ENCODE peak calls at places on chromosomes 12 and 14, in seven cellular contexts. B is adipocyte, V is neuronal stem cell, R is BE2C, I is lung, Q is neural progenitor cell, W is esophagus squamous epithelium. X is an unnamed sample.

GRCh38 chr14:103398427-103399195 is 13.4 kb downstream of the MARK3 start:
- DNase-seq in B (peak; percentile 72), V (no peak), R (no peak), I (no peak), Q (no peak), W (no peak), X (no peak)

GRCh38 chr12:123714302-123714627 is 2.1 kb downstream of the ATP6V0A2 start:
- DNase-seq in B (no peak), V (no peak), R (no peak), I (no peak), Q (no peak), W (no peak), X (no peak)

GRCh38 chr14:99522457-99522891 is 41.3 kb downstream of the CCNK start:
- DNase-seq in B (peak; percentile 51), V (no peak), R (peak; percentile 51), I (no peak), Q (peak; percentile 56), W (no peak), X (peak; percentile 36)

GRCh38 chr12:132766380-132767085 is 4.9 kb upstream of the ANKLE2 start:
- DNase-seq in B (no peak), V (no peak), R (peak; percentile 63), I (no peak), Q (no peak), W (no peak), X (no peak)

GRCh38 chr14:76091036-76091435 is 60.7 kb upstream of the GPATCH2L start:
- DNase-seq in B (peak; percentile 9), V (no peak), R (peak; percentile 46), I (no peak), Q (peak; percentile 33), W (no peak), X (peak; percentile 53)

GRCh38 chr14:37545174-37545573 is 49.9 kb downstream of the FOXA1 start:
- DNase-seq in B (peak; percentile 60), V (no peak), R (no peak), I (no peak), Q (no peak), W (no peak), X (no peak)

GRCh38 chr12:42982828-42983227 is 393.3 kb upstream of the PRICKLE1 start:
- DNase-seq in B (no peak), V (no peak), R (no peak), I (no peak), Q (no peak), W (no peak), X (no peak)

GRCh38 chr12:69151254-69151751 is 88.1 kb upstream of the CPSF6 start:
- DNase-seq in B (peak; percentile 91), V (no peak), R (no peak), I (no peak), Q (no peak), W (no peak), X (no peak)

GRCh38 chr12:21819236-21819635 is 44.7 kb upstream of the KCNJ8 start:
- DNase-seq in B (peak; percentile 44), V (no peak), R (no peak), I (no peak), Q (no peak), W (no peak), X (no peak)

GRCh38 chr14:85252011-85252410 is 277.9 kb upstream of the FLRT2 start:
- DNase-seq in B (peak; percentile 65), V (no peak), R (no peak), I (no peak), Q (no peak), W (no peak), X (no peak)

GRCh38 chr12:51009038-51009437 is 17.1 kb downstream of the SLC11A2 start:
- DNase-seq in B (no peak), V (no peak), R (no peak), I (peak; percentile 67), Q (no peak), W (no peak), X (no peak)

GRCh38 chr12:109488051-109488665 is 10.7 kb downstream of the UBE3B start:
- DNase-seq in B (no peak), V (no peak), R (no peak), I (no peak), Q (no peak), W (no peak), X (no peak)

GRCh38 chr14:103023881-103024473 is 33.4 kb downstream of the CDC42BPB start:
- DNase-seq in B (peak; percentile 44), V (no peak), R (no peak), I (no peak), Q (no peak), W (no peak), X (no peak)

GRCh38 chr12:93361159-93361919 is 16.4 kb upstream of the NUDT4 start:
- DNase-seq in B (no peak), V (no peak), R (no peak), I (no peak), Q (no peak), W (no peak), X (no peak)

GRCh38 chr14:101852785-101853184 is 91.3 kb downstream of the PPP2R5C start:
- DNase-seq in B (no peak), V (no peak), R (no peak), I (no peak), Q (no peak), W (no peak), X (no peak)

GRCh38 chr14:54577494-54577893 is 10.6 kb downstream of the SAMD4A start:
- DNase-seq in B (no peak), V (no peak), R (no peak), I (no peak), Q (no peak), W (no peak), X (no peak)

GRCh38 chr12:113747048-113747447 is 219.1 kb downstream of the RBM19 start:
- DNase-seq in B (no peak), V (no peak), R (peak; percentile 54), I (no peak), Q (no peak), W (no peak), X (peak; percentile 77)
- H3K27me3 ChIP-seq in B (peaks cover 75% of the 10 kb centered on the region), V (no peaks in the 10 kb centered on the region), R (no peaks in the 10 kb centered on the region), I (no peaks in the 10 kb centered on the region), Q (peaks cover 9% of the 10 kb centered on the region), W (no peaks in the 10 kb centered on the region), X (no peaks in the 10 kb centered on the region)

DNA sequence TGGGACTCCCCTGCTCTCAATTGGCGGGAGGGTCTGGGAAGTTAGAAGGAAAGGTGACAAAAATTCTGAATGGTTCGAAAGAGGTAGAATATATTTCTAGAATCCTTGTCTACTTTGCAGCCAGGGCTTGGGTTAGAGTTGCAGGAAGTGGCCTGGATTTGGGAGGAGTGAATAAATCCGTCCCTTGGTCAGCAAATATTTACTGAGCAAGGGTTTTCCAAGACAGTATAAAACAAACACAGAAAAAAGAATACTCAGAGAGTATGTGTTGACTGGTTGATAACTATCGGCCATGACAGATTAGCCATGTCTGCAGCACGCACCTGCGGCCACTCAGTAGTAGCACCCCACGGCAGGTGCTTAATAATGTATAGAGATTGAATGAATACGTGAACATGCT is 3.5 kb downstream of the LAG3 start:
- DNase-seq in B (no peak), V (no peak), R (no peak), I (no peak), Q (no peak), W (no peak), X (no peak)
- H3K27me3 ChIP-seq in B (no peaks in the 10 kb centered on the region), V (no peaks in the 10 kb centered on the region), R (no peaks in the 10 kb centered on the region), I (no peaks in the 10 kb centered on the region), Q (peaks cover 18% of the 10 kb centered on the region), W (no peaks in the 10 kb centered on the region), X (no peaks in the 10 kb centered on the region)

GRCh38 chr14:74314576-74314975 is 11.8 kb upstream of the ABCD4 start:
- DNase-seq in B (peak; percentile 66), V (no peak), R (no peak), I (no peak), Q (no peak), W (no peak), X (no peak)
- H3K27me3 ChIP-seq in B (peaks cover 8% of the 10 kb centered on the region), V (no peaks in the 10 kb centered on the region), R (no peaks in the 10 kb centered on the region), I (no peaks in the 10 kb centered on the region), Q (no peaks in the 10 kb centered on the region), W (no peaks in the 10 kb centered on the region), X (no peaks in the 10 kb centered on the region)

GRCh38 chr12:114863911-114864310 is 179.9 kb upstream of the TBX3 start:
- DNase-seq in B (no peak), V (no peak), R (no peak), I (no peak), Q (no peak), W (no peak), X (no peak)
- H3K27me3 ChIP-seq in B (no peaks in the 10 kb centered on the region), V (no peaks in the 10 kb centered on the region), R (no peaks in the 10 kb centered on the region), I (no peaks in the 10 kb centered on the region), Q (no peaks in the 10 kb centered on the region), W (no peaks in the 10 kb centered on the region), X (no peaks in the 10 kb centered on the region)

DNA sequence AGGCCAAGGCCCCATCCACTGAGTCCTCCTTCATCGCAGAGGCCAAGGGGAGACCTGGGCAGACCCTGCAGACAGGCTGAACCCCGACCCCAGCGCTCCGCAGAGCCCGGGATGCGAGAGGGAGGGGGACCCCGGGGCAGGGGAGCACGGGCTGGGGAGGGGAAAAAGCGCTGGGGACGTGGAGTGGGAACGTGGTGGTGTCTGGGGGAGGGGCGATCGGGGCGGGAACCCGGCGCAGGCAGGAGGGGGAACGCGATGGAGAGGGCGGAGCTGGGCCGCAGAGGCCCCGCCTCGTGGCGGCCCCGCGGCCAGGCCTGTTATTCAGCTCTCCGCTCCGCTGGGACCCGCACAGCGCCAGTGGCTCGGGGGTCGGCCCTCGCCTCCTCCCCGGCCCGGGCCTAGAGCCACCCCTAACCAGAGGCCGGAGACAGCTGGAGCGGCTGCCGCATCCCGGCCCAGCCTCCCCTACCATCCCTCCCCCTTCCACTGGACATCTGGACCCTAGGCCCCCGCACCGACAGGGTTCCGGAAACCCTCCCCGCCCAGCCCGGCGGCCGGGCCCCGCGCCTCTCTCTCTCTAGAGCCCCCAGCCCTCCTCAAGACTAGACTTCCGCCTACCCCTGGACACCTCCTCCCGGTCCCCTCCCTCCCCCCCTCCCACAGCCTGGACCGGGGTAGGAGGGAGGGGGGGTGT is at the start of gene ARHGEF25:
- DNase-seq in B (peak; percentile 81), V (peak; percentile 70), R (peak; percentile 89), I (peak; percentile 41), Q (peak; percentile 87), W (no peak), X (peak; percentile 72)
- H3K27me3 ChIP-seq in B (peaks cover 37% of the 10 kb centered on the region), V (no peaks in the 10 kb centered on the region), R (no peaks in the 10 kb centered on the region), I (no peaks in the 10 kb centered on the region), Q (peaks cover 36% of the 10 kb centered on the region), W (no peaks in the 10 kb centered on the region), X (no peaks in the 10 kb centered on the region)

DNA sequence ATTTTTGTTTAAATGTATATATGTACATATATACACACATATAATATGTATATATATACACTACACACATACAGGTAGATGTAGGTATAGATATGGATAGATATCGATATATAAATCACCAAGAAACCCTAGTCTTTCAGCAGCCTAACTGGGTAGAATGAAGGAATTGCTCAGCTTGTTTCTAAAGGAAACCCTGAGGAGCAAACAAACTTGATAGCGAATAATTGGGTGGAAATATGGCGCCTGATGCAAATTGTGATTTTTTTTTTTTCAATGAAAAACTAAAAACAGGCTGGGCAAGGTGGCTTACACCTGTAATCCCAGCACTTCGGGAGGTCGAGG is 254 bp upstream of the CCDC177 start:
- DNase-seq in B (no peak), V (no peak), R (no peak), I (no peak), Q (no peak), W (no peak), X (no peak)
- H3K27me3 ChIP-seq in B (peaks cover 45% of the 10 kb centered on the region), V (no peaks in the 10 kb centered on the region), R (peaks cover 27% of the 10 kb centered on the region), I (peaks cover 20% of the 10 kb centered on the region), Q (no peaks in the 10 kb centered on the region), W (peaks cover 14% of the 10 kb centered on the region), X (peaks cover 44% of the 10 kb centered on the region)